ENCODE peak calls at places on chromosomes 6 and 20, in ten cellular contexts. U is tibial artery; Y is pancreas; P is cardiac fibroblast; H is Jurkat, Clone E6-1; S is psoas muscle; N is right lobe of liver; M is mammary epithelial cell; W is colonic mucosa; Z is ovary. Q is an unnamed sample.

GRCh38 chr6:72689107-72689954 is 67.5 kb downstream of the KCNQ5 start:
- DNase-seq in U (no peak), Y (no peak), P (peak), H (no peak), S (no peak), N (no peak), M (no peak), W (no peak), Z (no peak), Q (no peak)

GRCh38 chr6:4032475-4032874 is 46.5 kb downstream of the FAM217A start:
- DNase-seq in U (no peak), Y (no peak), P (no peak), H (no peak), S (no peak), N (no peak), M (no peak), W (no peak), Z (no peak), Q (no peak)

GRCh38 chr6:39381535-39382140 is 59.1 kb upstream of the KCNK16 start:
- DNase-seq in U (no peak), Y (no peak), P (no peak), H (no peak), S (no peak), N (no peak), M (no peak), W (no peak), Z (no peak), Q (no peak)

GRCh38 chr6:87674286-87674685 is 27.7 kb downstream of the AKIRIN2 start:
- DNase-seq in U (no peak), Y (no peak), P (no peak), H (no peak), S (no peak), N (no peak), M (no peak), W (no peak), Z (no peak), Q (no peak)

GRCh38 chr20:59032713-59033059 is 551 bp upstream of the ATP5F1E start:
- DNase-seq in U (no peak), Y (no peak), P (no peak), H (peak), S (no peak), N (no peak), M (no peak), W (no peak), Z (no peak), Q (no peak)

GRCh38 chr6:99013145-99013544 is 65.4 kb upstream of the FBXL4 start:
- DNase-seq in U (no peak), Y (no peak), P (peak), H (no peak), S (no peak), N (no peak), M (peak), W (no peak), Z (no peak), Q (no peak)

GRCh38 chr6:85464260-85464644 is 14.4 kb downstream of the NT5E start:
- DNase-seq in U (peak), Y (no peak), P (peak), H (no peak), S (peak), N (no peak), M (peak), W (no peak), Z (no peak), Q (no peak)

GRCh38 chr6:137323860-137324259 is 104.7 kb upstream of the IFNGR1 start:
- DNase-seq in U (no peak), Y (no peak), P (no peak), H (no peak), S (no peak), N (no peak), M (no peak), W (no peak), Z (no peak), Q (no peak)

GRCh38 chr20:43920797-43921196 is 6.1 kb downstream of the TOX2 start:
- DNase-seq in U (no peak), Y (no peak), P (no peak), H (no peak), S (no peak), N (no peak), M (no peak), W (no peak), Z (no peak), Q (no peak)

GRCh38 chr20:51432875-51433274 is 109.6 kb downstream of the NFATC2 start:
- DNase-seq in U (no peak), Y (no peak), P (no peak), H (no peak), S (no peak), N (no peak), M (no peak), W (no peak), Z (no peak), Q (no peak)

GRCh38 chr20:63789836-63790571 is 41.1 kb downstream of the ZBTB46 start:
- DNase-seq in U (no peak), Y (no peak), P (no peak), H (no peak), S (no peak), N (no peak), M (no peak), W (no peak), Z (no peak), Q (no peak)

GRCh38 chr6:49326337-49326736 is 136.7 kb downstream of the MMUT start:
- DNase-seq in U (no peak), Y (no peak), P (peak), H (no peak), S (no peak), N (no peak), M (peak), W (no peak), Z (no peak), Q (no peak)

GRCh38 chr6:165766026-165766425 is 103.0 kb upstream of the PDE10A start:
- DNase-seq in U (no peak), Y (no peak), P (peak), H (no peak), S (no peak), N (no peak), M (no peak), W (no peak), Z (no peak), Q (no peak)

GRCh38 chr6:11616200-11616611 is 78.7 kb downstream of the TMEM170B start:
- DNase-seq in U (no peak), Y (no peak), P (peak), H (no peak), S (no peak), N (no peak), M (no peak), W (no peak), Z (no peak), Q (no peak)

GRCh38 chr20:49775229-49775693 is 37.4 kb upstream of the SLC9A8 start:
- DNase-seq in U (peak), Y (peak), P (peak), H (no peak), S (peak), N (no peak), M (peak), W (peak), Z (peak), Q (no peak)

GRCh38 chr6:137412562-137412961 is 81.6 kb downstream of the OLIG3 start:
- DNase-seq in U (no peak), Y (no peak), P (no peak), H (no peak), S (no peak), N (peak), M (no peak), W (no peak), Z (no peak), Q (no peak)

GRCh38 chr6:912871-913663 is 220.1 kb upstream of the EXOC2 start:
- DNase-seq in U (no peak), Y (no peak), P (no peak), H (peak), S (no peak), N (no peak), M (peak), W (no peak), Z (no peak), Q (no peak)

GRCh38 chr6:95364016-95364604 is 213.2 kb upstream of the MANEA start:
- DNase-seq in U (no peak), Y (no peak), P (peak), H (peak), S (no peak), N (no peak), M (no peak), W (no peak), Z (no peak), Q (no peak)

GRCh38 chr6:101980924-101981323 is 587.4 kb downstream of the GRIK2 start:
- DNase-seq in U (no peak), Y (no peak), P (no peak), H (no peak), S (no peak), N (no peak), M (no peak), W (no peak), Z (no peak), Q (no peak)

GRCh38 chr20:11229772-11230171 is 556.0 kb upstream of the JAG1 start:
- DNase-seq in U (peak), Y (no peak), P (peak), H (no peak), S (peak), N (no peak), M (peak), W (no peak), Z (peak), Q (no peak)

GRCh38 chr6:30885999-30886896 is 1.9 kb downstream of the DDR1 start:
- DNase-seq in U (peak), Y (no peak), P (peak), H (no peak), S (peak), N (no peak), M (peak), W (peak), Z (peak), Q (no peak)

GRCh38 chr6:168145747-168146596 is 67.0 kb upstream of the FRMD1 start:
- DNase-seq in U (peak), Y (no peak), P (no peak), H (no peak), S (no peak), N (no peak), M (no peak), W (peak), Z (no peak), Q (no peak)

GRCh38 chr6:159679091-159680077 is 13.7 kb downstream of the SOD2 start:
- DNase-seq in U (no peak), Y (no peak), P (peak), H (no peak), S (no peak), N (no peak), M (no peak), W (no peak), Z (no peak), Q (no peak)

GRCh38 chr20:11178946-11179654 is 505.3 kb upstream of the JAG1 start:
- DNase-seq in U (no peak), Y (no peak), P (peak), H (no peak), S (no peak), N (no peak), M (peak), W (no peak), Z (no peak), Q (no peak)

GRCh38 chr6:18501313-18502013 is 114.3 kb downstream of the RNF144B start:
- DNase-seq in U (peak), Y (no peak), P (peak), H (no peak), S (peak), N (no peak), M (peak), W (peak), Z (no peak), Q (no peak)

GRCh38 chr6:106370639-106371038 is 10.1 kb downstream of the CRYBG1 start:
- DNase-seq in U (no peak), Y (no peak), P (no peak), H (no peak), S (no peak), N (no peak), M (peak), W (no peak), Z (no peak), Q (no peak)

GRCh38 chr6:84763397-84764331 is 734 bp downstream of the TBX18 start:
- DNase-seq in U (peak), Y (peak), P (peak), H (no peak), S (peak), N (no peak), M (peak), W (no peak), Z (no peak), Q (no peak)

GRCh38 chr6:35146453-35146852 is 5.3 kb upstream of the TCP11 start:
- DNase-seq in U (peak), Y (peak), P (peak), H (peak), S (peak), N (peak), M (peak), W (peak), Z (no peak), Q (no peak)

GRCh38 chr20:58012731-58013510 is 215.5 kb downstream of the ANKRD60 start:
- DNase-seq in U (no peak), Y (no peak), P (no peak), H (no peak), S (no peak), N (no peak), M (no peak), W (no peak), Z (no peak), Q (no peak)

GRCh38 chr6:107488875-107489635 is 862 bp upstream of the SOBP start:
- DNase-seq in U (peak), Y (peak), P (peak), H (no peak), S (peak), N (peak), M (peak), W (peak), Z (peak), Q (no peak)

GRCh38 chr6:41074692-41075436 is 2.1 kb downstream of the NFYA start:
- DNase-seq in U (no peak), Y (no peak), P (peak), H (no peak), S (no peak), N (peak), M (no peak), W (no peak), Z (no peak), Q (no peak)

GRCh38 chr6:106107043-106107613 is 21.0 kb downstream of the PRDM1 start:
- DNase-seq in U (no peak), Y (no peak), P (no peak), H (no peak), S (no peak), N (no peak), M (no peak), W (no peak), Z (no peak), Q (no peak)

GRCh38 chr6:151154418-151154817 is 85.3 kb upstream of the AKAP12 start:
- DNase-seq in U (no peak), Y (no peak), P (peak), H (no peak), S (peak), N (no peak), M (no peak), W (no peak), Z (no peak), Q (no peak)

GRCh38 chr20:40050596-40050995 is 638.4 kb downstream of the MAFB start:
- DNase-seq in U (no peak), Y (no peak), P (no peak), H (no peak), S (no peak), N (no peak), M (peak), W (no peak), Z (no peak), Q (no peak)

GRCh38 chr20:58043122-58043865 is 185.2 kb downstream of the ANKRD60 start:
- DNase-seq in U (no peak), Y (no peak), P (no peak), H (no peak), S (no peak), N (no peak), M (no peak), W (no peak), Z (no peak), Q (no peak)

GRCh38 chr6:22036267-22036666 is 260.6 kb downstream of the PRL start:
- DNase-seq in U (no peak), Y (no peak), P (peak), H (peak), S (no peak), N (no peak), M (peak), W (no peak), Z (no peak), Q (no peak)

GRCh38 chr6:54095740-54096139 is 15.5 kb upstream of the MLIP start:
- DNase-seq in U (no peak), Y (no peak), P (no peak), H (no peak), S (no peak), N (no peak), M (no peak), W (no peak), Z (no peak), Q (no peak)

GRCh38 chr6:26133730-26134129 is 46.5 kb downstream of the HFE start:
- DNase-seq in U (no peak), Y (no peak), P (no peak), H (no peak), S (no peak), N (no peak), M (no peak), W (no peak), Z (no peak), Q (no peak)
- H3K4me3 ChIP-seq in U (no peak), Y (no peak), P (no peak), H (no peak), S (no peak), N (no peak), M (no peak), W (no peak), Z (no peak), Q (no peak)

GRCh38 chr20:32019563-32020463 is 9.6 kb downstream of the CCM2L start:
- DNase-seq in U (peak), Y (no peak), P (no peak), H (peak), S (no peak), N (no peak), M (no peak), W (no peak), Z (no peak), Q (no peak)

GRCh38 chr20:32017711-32018251 is 7.5 kb downstream of the CCM2L start:
- DNase-seq in U (no peak), Y (peak), P (no peak), H (peak), S (no peak), N (no peak), M (peak), W (peak), Z (no peak), Q (no peak)

GRCh38 chr20:32021091-32021490 is 10.9 kb downstream of the CCM2L start:
- DNase-seq in U (peak), Y (no peak), P (no peak), H (no peak), S (no peak), N (no peak), M (no peak), W (no peak), Z (no peak), Q (no peak)

GRCh38 chr20:32019156-32019510 is 8.9 kb downstream of the CCM2L start:
- DNase-seq in U (peak), Y (no peak), P (no peak), H (no peak), S (no peak), N (no peak), M (no peak), W (no peak), Z (no peak), Q (no peak)

GRCh38 chr20:32018269-32019155 is 8.3 kb downstream of the CCM2L start:
- DNase-seq in U (peak), Y (peak), P (no peak), H (no peak), S (peak), N (peak), M (peak), W (peak), Z (peak), Q (peak)
- H3K4me3 ChIP-seq in U (peak), Y (peak), P (peak), H (peak), S (peak), N (peak), M (peak), W (peak), Z (peak), Q (peak)

DNA sequence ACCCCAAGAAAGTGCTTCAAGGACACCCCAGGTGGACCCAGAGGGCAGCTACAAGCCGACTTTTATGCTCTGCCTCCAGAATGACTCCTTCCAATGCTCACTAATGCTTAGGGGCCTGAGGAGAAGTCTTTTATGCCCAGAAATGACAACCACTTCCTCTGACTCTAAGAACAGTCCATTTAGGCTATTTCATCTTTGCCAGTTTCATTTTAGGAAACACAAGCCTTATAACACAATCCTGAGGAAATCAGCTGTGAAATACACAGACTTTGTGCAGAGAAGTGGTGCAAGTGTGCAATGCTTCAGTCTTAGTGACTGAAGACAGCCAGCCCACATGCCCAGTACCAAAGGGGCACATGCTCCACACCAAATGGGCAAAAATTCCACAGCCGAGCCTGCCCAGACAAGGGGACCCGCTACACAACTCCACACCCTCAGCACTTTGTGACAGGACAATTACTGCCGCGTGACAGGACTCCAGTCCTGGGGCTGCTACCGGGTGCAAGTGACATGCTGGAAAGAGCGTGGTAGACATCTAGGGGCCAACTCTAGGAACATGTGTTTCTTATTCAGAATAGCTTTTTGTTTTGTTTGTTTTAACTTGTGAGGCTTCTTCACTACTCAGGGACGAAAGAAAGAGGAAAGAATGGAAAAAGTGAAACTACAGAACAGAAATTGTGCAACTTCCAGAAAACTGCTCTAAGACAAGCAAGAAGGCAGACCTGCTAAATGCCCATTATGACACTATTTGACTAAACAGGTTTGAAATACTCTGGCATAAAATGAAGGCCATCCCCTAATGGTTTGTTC is 28.2 kb upstream of the PLAGL1 start:
- DNase-seq in U (no peak), Y (no peak), P (peak), H (no peak), S (peak), N (no peak), M (no peak), W (peak), Z (no peak), Q (no peak)
- H3K4me3 ChIP-seq in U (peak), Y (no peak), P (peak), H (no peak), S (peak), N (peak), M (no peak), W (peak), Z (peak), Q (no peak)

DNA sequence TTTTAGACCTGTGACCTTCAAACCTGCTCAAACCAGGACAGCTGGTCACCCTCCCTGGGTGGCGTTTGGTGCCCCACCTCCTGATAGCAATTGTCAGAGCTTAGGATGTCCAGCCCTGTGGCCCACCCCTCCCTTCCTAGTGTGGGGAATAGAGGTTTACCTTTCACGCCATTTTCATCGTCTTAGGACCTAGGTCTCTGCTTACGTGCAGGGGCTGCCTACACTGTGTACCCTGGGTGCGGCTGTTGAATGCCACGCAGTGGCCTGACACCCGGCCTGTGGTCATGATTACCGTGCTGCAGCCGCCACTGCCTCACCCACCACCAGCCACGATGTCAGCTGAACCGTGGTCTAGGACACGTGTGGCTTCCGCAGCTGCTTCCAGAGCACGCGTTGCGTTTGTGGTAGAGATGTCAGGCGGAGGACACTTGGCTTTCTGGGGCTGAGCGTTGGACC is 157.3 kb downstream of the DTNBP1 start:
- DNase-seq in U (peak), Y (no peak), P (no peak), H (no peak), S (no peak), N (no peak), M (no peak), W (no peak), Z (no peak), Q (no peak)
- H3K4me3 ChIP-seq in U (peak), Y (no peak), P (peak), H (no peak), S (peak), N (peak), M (no peak), W (no peak), Z (no peak), Q (no peak)

DNA sequence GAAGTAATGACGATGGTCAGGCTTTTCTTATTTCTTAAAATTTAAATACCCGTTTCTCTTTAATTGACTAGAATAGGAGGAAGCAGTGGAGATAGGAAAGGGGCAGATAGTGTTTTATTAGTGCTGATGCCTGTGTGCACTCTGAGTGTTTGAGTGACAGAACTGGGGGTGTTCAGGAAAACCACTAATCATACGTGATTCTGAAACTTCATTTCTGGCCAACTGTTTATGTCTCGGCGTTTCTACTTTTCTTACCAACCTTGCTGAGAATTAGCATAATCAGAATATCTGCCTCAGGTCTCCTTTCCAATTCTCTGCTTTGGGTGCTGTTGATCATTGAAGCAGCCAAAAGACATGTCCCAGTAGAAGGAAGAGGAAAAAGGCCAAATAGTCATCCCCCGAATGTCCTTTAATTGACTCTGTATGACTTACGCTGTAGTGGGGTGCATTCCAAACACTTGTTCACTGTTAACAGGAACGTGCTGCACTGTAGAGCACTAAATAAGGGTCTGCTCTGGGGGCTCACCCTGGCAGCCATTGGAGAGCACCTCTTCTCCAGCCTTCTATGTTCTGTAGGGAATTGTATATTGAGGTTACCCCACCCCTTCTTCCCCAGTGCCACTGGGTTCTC is 152.9 kb downstream of the JARID2 start:
- DNase-seq in U (no peak), Y (no peak), P (no peak), H (no peak), S (no peak), N (no peak), M (no peak), W (no peak), Z (no peak), Q (no peak)
- H3K4me3 ChIP-seq in U (no peak), Y (no peak), P (no peak), H (no peak), S (no peak), N (no peak), M (no peak), W (no peak), Z (no peak), Q (no peak)

Q was measured in effector memory CD4-positive, alpha-beta T cell.